ENCODE peak calls at places on chromosomes 11 and 22, in seven cellular contexts. Q, N, B, A, M, L and S are unnamed samples.
A peak's percentile ranks its signal among the peaks of the same experiment; 100 is the strongest.

GRCh38 chr11:10298342-10298741 is 4.3 kb upstream of the SBF2 start:
- DNase-seq in Q (peak; percentile 57), N (no peak), B (peak; percentile 93), A (no peak), M (peak; percentile 90), L (no peak), S (peak; percentile 79)

GRCh38 chr22:28112548-28113043 is 193.5 kb upstream of the PITPNB start:
- DNase-seq in Q (peak; percentile 69), N (no peak), B (peak; percentile 44), A (no peak), M (peak; percentile 60), L (peak; percentile 56), S (no peak)

GRCh38 chr11:95727630-95728029 is 62.0 kb downstream of the FAM76B start:
- DNase-seq in Q (no peak), N (no peak), B (no peak), A (no peak), M (no peak), L (no peak), S (no peak)

GRCh38 chr22:48474881-48475280 is 1352.8 kb downstream of the BRD1 start:
- DNase-seq in Q (no peak), N (no peak), B (no peak), A (no peak), M (no peak), L (no peak), S (no peak)

GRCh38 chr11:119108151-119108856 is 1.2 kb downstream of the C2CD2L start:
- DNase-seq in Q (peak; percentile 64), N (peak; percentile 64), B (no peak), A (no peak), M (peak; percentile 14), L (peak; percentile 77), S (peak; percentile 60)

GRCh38 chr11:5655474-5655873 is 29.4 kb downstream of the TRIM5 start:
- DNase-seq in Q (no peak), N (no peak), B (no peak), A (no peak), M (no peak), L (no peak), S (no peak)

GRCh38 chr11:75524576-75525432 is 937 bp downstream of the GDPD5 start:
- DNase-seq in Q (no peak), N (peak; percentile 33), B (no peak), A (no peak), M (peak; percentile 40), L (no peak), S (no peak)

GRCh38 chr11:11895672-11896071 is 53.9 kb downstream of the USP47 start:
- DNase-seq in Q (peak; percentile 26), N (no peak), B (no peak), A (no peak), M (peak; percentile 23), L (no peak), S (no peak)

GRCh38 chr11:34050536-34050935 is 995 bp upstream of the CAPRIN1 start:
- DNase-seq in Q (peak; percentile 68), N (no peak), B (peak; percentile 46), A (no peak), M (peak; percentile 91), L (no peak), S (no peak)

GRCh38 chr22:39907605-39908097 is 6.8 kb downstream of the GRAP2 start:
- DNase-seq in Q (no peak), N (no peak), B (no peak), A (no peak), M (no peak), L (no peak), S (no peak)

GRCh38 chr11:128694618-128695481 is 978 bp downstream of the FLI1 start:
- DNase-seq in Q (peak; percentile 49), N (no peak), B (peak; percentile 35), A (no peak), M (no peak), L (no peak), S (peak; percentile 49)

GRCh38 chr11:2194877-2195755 is 23.5 kb upstream of the TH start:
- DNase-seq in Q (peak; percentile 26), N (peak; percentile 34), B (peak; percentile 15), A (no peak), M (peak; percentile 4), L (peak; percentile 37), S (peak; percentile 79)

GRCh38 chr22:39528681-39529486 is 3.7 kb downstream of the RPS19BP1 start:
- DNase-seq in Q (peak; percentile 96), N (peak; percentile 95), B (peak; percentile 93), A (peak; percentile 71), M (peak; percentile 92), L (peak; percentile 83), S (peak; percentile 88)

GRCh38 chr11:92131289-92131890 is 93.2 kb upstream of the FAT3 start:
- DNase-seq in Q (peak; percentile 72), N (no peak), B (no peak), A (no peak), M (no peak), L (peak; percentile 81), S (no peak)

GRCh38 chr22:31173386-31174145 is 13.6 kb downstream of the RNF185 start:
- DNase-seq in Q (peak; percentile 77), N (no peak), B (peak; percentile 83), A (no peak), M (peak; percentile 86), L (peak; percentile 68), S (no peak)

GRCh38 chr22:28856095-28856455 is 27.3 kb upstream of the ZNRF3 start:
- DNase-seq in Q (no peak), N (no peak), B (no peak), A (no peak), M (no peak), L (no peak), S (no peak)

GRCh38 chr11:67373916-67374570 is 645 bp upstream of the CLCF1 start:
- DNase-seq in Q (peak; percentile 95), N (peak; percentile 83), B (peak; percentile 96), A (peak; percentile 70), M (peak; percentile 99), L (peak; percentile 96), S (peak; percentile 67)

GRCh38 chr11:23112987-23113886 is 253.0 kb upstream of the CCDC179 start:
- DNase-seq in Q (peak; percentile 65), N (peak; percentile 77), B (peak; percentile 66), A (no peak), M (peak; percentile 48), L (peak; percentile 44), S (peak; percentile 30)

GRCh38 chr22:19895160-19895849 is 40.6 kb upstream of the GNB1L start:
- DNase-seq in Q (no peak), N (no peak), B (no peak), A (no peak), M (no peak), L (no peak), S (no peak)

GRCh38 chr11:120775986-120776682 is 247.8 kb upstream of the TBCEL start:
- DNase-seq in Q (no peak), N (no peak), B (no peak), A (no peak), M (no peak), L (no peak), S (no peak)
- TF ChIP-seq CTCF in Q (no peak), N (no peak), B (no peak), A (no peak), M (no peak), L (no peak), S (no peak)

GRCh38 chr11:64804346-64805210 is 1.6 kb upstream of the MAP4K2 start:
- DNase-seq in Q (no peak), N (no peak), B (no peak), A (no peak), M (no peak), L (no peak), S (no peak)

GRCh38 chr11:64802370-64803162 is 448 bp downstream of the MAP4K2 start:
- DNase-seq in Q (no peak), N (peak; percentile 32), B (no peak), A (no peak), M (no peak), L (no peak), S (no peak)

GRCh38 chr11:64803846-64804345 is 882 bp upstream of the MAP4K2 start:
- DNase-seq in Q (no peak), N (no peak), B (no peak), A (no peak), M (no peak), L (no peak), S (no peak)

GRCh38 chr11:64801591-64802369 is 1.2 kb downstream of the MAP4K2 start:
- DNase-seq in Q (no peak), N (no peak), B (no peak), A (no peak), M (no peak), L (no peak), S (no peak)

GRCh38 chr11:64803163-64803845 is at the start of gene MAP4K2:
- DNase-seq in Q (peak; percentile 83), N (peak; percentile 93), B (peak; percentile 75), A (peak; percentile 80), M (peak; percentile 72), L (peak; percentile 87), S (peak; percentile 98)
- TF ChIP-seq CTCF in Q (no peak), N (peak; percentile 12), B (peak; percentile 17), A (no peak), M (no peak), L (peak; percentile 16), S (no peak)

GRCh38 chr22:38258895-38259294 is 13.9 kb downstream of the TMEM184B start:
- DNase-seq in Q (peak; percentile 96), N (no peak), B (no peak), A (no peak), M (peak; percentile 57), L (no peak), S (no peak)

GRCh38 chr22:38261478-38261803 is 11.4 kb downstream of the TMEM184B start:
- DNase-seq in Q (no peak), N (no peak), B (no peak), A (no peak), M (peak; percentile 31), L (no peak), S (no peak)

GRCh38 chr22:38259370-38259769 is 13.4 kb downstream of the TMEM184B start:
- DNase-seq in Q (no peak), N (no peak), B (no peak), A (no peak), M (no peak), L (no peak), S (no peak)

GRCh38 chr22:38262051-38262795 is 10.6 kb downstream of the TMEM184B start:
- DNase-seq in Q (no peak), N (peak; percentile 78), B (no peak), A (no peak), M (peak; percentile 70), L (peak; percentile 78), S (peak; percentile 71)

GRCh38 chr22:38260760-38261477 is 11.9 kb downstream of the TMEM184B start:
- DNase-seq in Q (no peak), N (no peak), B (peak; percentile 42), A (no peak), M (peak; percentile 46), L (no peak), S (no peak)
- TF ChIP-seq CTCF in Q (peak; percentile 20), N (no peak), B (peak; percentile 29), A (no peak), M (peak; percentile 32), L (no peak), S (peak; percentile 19)

GRCh38 chr11:126391970-126392637 is 36.6 kb downstream of the ST3GAL4 start:
- DNase-seq in Q (peak; percentile 35), N (no peak), B (no peak), A (no peak), M (no peak), L (peak; percentile 35), S (no peak)
- TF ChIP-seq CTCF in Q (peak; percentile 7), N (no peak), B (peak; percentile 10), A (no peak), M (peak; percentile 6), L (no peak), S (no peak)

GRCh38 chr11:36452231-36452630 is 57.8 kb downstream of the TRAF6 start:
- DNase-seq in Q (peak; percentile 59), N (no peak), B (peak; percentile 84), A (no peak), M (no peak), L (no peak), S (no peak)
- TF ChIP-seq CTCF in Q (no peak), N (no peak), B (no peak), A (no peak), M (no peak), L (no peak), S (no peak)